ENCODE peak calls at places on chromosomes 4 and X, in five cellular contexts. U, X, B, C and K are unnamed samples.

GRCh38 chr4:106266201-106266600 is 49.8 kb downstream of the TBCK start:
- DNase-seq in U (no peak), X (no peak), B (peak), C (no peak), K (no peak)

GRCh38 chr4:90069151-90069550 is 58.0 kb upstream of the CCSER1 start:
- DNase-seq in U (no peak), X (no peak), B (no peak), C (no peak), K (no peak)

GRCh38 chr4:4334798-4335520 is 44.9 kb downstream of the ZBTB49 start:
- DNase-seq in U (no peak), X (peak), B (peak), C (peak), K (peak)

GRCh38 chr4:4225915-4226605 is 669 bp downstream of the OTOP1 start:
- DNase-seq in U (no peak), X (no peak), B (no peak), C (no peak), K (no peak)

GRCh38 chr4:16290681-16291420 is 64.6 kb upstream of the TAPT1 start:
- DNase-seq in U (no peak), X (no peak), B (no peak), C (no peak), K (no peak)

GRCh38 chr4:53162926-53163325 is 202.9 kb downstream of the SCFD2 start:
- DNase-seq in U (no peak), X (no peak), B (no peak), C (no peak), K (no peak)

GRCh38 chrX:96314974-96315373 is 369.7 kb upstream of the DIAPH2 start:
- DNase-seq in U (no peak), X (no peak), B (peak), C (no peak), K (peak)

GRCh38 chrX:19744231-19744630 is 143.2 kb downstream of the SH3KBP1 start:
- DNase-seq in U (no peak), X (no peak), B (no peak), C (no peak), K (no peak)

GRCh38 chr4:25031077-25031606 is 396 bp upstream of the LGI2 start:
- DNase-seq in U (no peak), X (no peak), B (no peak), C (peak), K (no peak)

GRCh38 chrX:1598876-1599790 is 7.7 kb downstream of the AKAP17A start:
- DNase-seq in U (peak), X (no peak), B (no peak), C (no peak), K (no peak)

GRCh38 chr4:2402453-2402852 is 16.0 kb downstream of the ZFYVE28 start:
- DNase-seq in U (no peak), X (no peak), B (no peak), C (no peak), K (no peak)

GRCh38 chr4:67603310-67604028 is 44.9 kb downstream of the STAP1 start:
- DNase-seq in U (no peak), X (no peak), B (no peak), C (no peak), K (no peak)

GRCh38 chr4:181939199-181939945 is 303.8 kb upstream of the TENM3 start:
- DNase-seq in U (no peak), X (no peak), B (peak), C (no peak), K (no peak)

GRCh38 chrX:54423161-54423888 is 16.9 kb upstream of the TSR2 start:
- DNase-seq in U (no peak), X (no peak), B (no peak), C (no peak), K (no peak)

GRCh38 chrX:153702350-153703035 is 14.8 kb downstream of the SLC6A8 start:
- DNase-seq in U (no peak), X (no peak), B (no peak), C (no peak), K (no peak)

GRCh38 chrX:153697924-153698865 is 10.5 kb downstream of the SLC6A8 start:
- DNase-seq in U (no peak), X (no peak), B (no peak), C (no peak), K (no peak)

GRCh38 chrX:153701706-153702105 is 14.0 kb downstream of the SLC6A8 start:
- DNase-seq in U (no peak), X (no peak), B (no peak), C (no peak), K (no peak)

GRCh38 chrX:153700967-153701366 is 13.2 kb downstream of the SLC6A8 start:
- DNase-seq in U (no peak), X (no peak), B (no peak), C (no peak), K (no peak)

GRCh38 chrX:153700376-153700945 is 12.7 kb downstream of the SLC6A8 start:
- DNase-seq in U (no peak), X (no peak), B (no peak), C (no peak), K (no peak)
- H3K27ac ChIP-seq in U (peak), X (peak), B (no peak), C (no peak), K (no peak)

GRCh38 chr4:13546374-13546854 is 2.1 kb upstream of the NKX3-2 start:
- DNase-seq in U (no peak), X (no peak), B (no peak), C (no peak), K (no peak)
- H3K27ac ChIP-seq in U (no peak), X (no peak), B (no peak), C (no peak), K (no peak)

DNA sequence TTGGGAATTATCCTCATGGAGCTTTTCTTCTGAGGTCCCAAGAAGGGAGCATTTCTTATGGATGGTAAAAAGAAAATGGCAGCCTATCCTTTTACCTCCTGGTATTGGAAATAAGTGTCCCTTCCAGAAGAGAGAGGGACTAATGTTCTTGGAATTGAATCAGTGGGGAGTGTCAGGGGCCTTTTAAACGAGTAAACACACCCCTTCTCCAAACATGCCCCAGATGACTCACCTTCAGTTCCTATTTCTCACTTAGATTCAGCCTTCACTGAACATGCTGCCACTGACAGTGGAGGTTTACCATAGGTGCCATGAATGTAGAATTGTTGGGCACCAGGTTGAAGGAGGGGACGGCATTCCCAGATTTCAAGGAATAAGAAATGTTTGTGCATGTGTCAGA is 19.0 kb downstream of the MAGEC2 start:
- DNase-seq in U (no peak), X (no peak), B (no peak), C (no peak), K (no peak)
- H3K27ac ChIP-seq in U (no peak), X (no peak), B (no peak), C (no peak), K (no peak)

DNA sequence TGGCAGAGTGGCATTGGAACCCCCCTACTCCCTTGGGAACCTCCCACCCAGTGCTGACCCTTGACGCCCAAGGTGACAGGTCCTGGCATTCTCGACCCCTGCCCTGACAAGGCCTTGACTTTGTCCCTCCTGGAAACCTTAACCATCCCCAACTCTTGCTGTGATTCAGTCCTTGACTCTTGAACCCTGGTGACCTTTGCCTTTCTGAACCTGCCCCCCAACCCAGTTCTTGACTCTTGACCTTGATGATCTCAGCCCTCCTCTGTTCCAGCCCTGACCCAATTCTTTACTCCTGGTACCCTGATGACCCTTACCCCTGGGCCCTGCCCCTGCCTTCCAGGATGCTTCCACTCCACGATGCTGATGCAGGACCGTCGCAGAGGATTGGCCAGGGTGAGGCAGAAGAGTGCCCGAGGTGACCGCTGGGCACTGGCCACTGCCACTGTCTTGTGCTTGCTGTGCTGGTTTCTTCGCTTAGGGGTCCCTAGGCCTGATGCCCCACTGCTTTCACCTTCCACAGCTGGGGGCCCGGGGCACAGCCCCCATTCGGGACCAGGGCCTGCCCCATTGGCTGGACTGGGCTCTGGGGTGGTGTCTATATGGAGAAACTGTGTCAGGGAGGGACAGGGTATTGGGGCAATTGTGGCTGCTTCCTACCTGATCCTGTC is 1.7 kb downstream of the CACNA1F start:
- DNase-seq in U (no peak), X (no peak), B (no peak), C (peak), K (no peak)
- H3K27ac ChIP-seq in U (no peak), X (no peak), B (no peak), C (no peak), K (no peak)

GRCh38 chrX:38086451-38087215 is 80.3 kb downstream of the SYTL5 start:
- DNase-seq in U (no peak), X (no peak), B (no peak), C (no peak), K (no peak)

GRCh38 chrX:38080808-38081207 is 74.5 kb downstream of the SYTL5 start:
- DNase-seq in U (no peak), X (no peak), B (no peak), C (no peak), K (no peak)

GRCh38 chrX:38087594-38087993 is 81.2 kb downstream of the SYTL5 start:
- DNase-seq in U (no peak), X (no peak), B (no peak), C (no peak), K (no peak)

GRCh38 chrX:38085797-38086196 is 79.4 kb downstream of the SYTL5 start:
- DNase-seq in U (no peak), X (no peak), B (no peak), C (no peak), K (no peak)

GRCh38 chrX:38081926-38082708 is 75.8 kb downstream of the SYTL5 start:
- DNase-seq in U (no peak), X (no peak), B (no peak), C (no peak), K (no peak)
- H3K27ac ChIP-seq in U (no peak), X (peak), B (no peak), C (no peak), K (no peak)

GRCh38 chrX:125977851-125978250 is 188.2 kb downstream of the DCAF12L2 start:
- DNase-seq in U (no peak), X (no peak), B (no peak), C (no peak), K (no peak)
- H3K27ac ChIP-seq in U (no peak), X (no peak), B (no peak), C (no peak), K (no peak)

GRCh38 chr4:158781963-158782362 is 13.1 kb downstream of the FNIP2 start:
- DNase-seq in U (no peak), X (no peak), B (no peak), C (no peak), K (no peak)
- H3K27ac ChIP-seq in U (no peak), X (peak), B (peak), C (no peak), K (no peak)

DNA sequence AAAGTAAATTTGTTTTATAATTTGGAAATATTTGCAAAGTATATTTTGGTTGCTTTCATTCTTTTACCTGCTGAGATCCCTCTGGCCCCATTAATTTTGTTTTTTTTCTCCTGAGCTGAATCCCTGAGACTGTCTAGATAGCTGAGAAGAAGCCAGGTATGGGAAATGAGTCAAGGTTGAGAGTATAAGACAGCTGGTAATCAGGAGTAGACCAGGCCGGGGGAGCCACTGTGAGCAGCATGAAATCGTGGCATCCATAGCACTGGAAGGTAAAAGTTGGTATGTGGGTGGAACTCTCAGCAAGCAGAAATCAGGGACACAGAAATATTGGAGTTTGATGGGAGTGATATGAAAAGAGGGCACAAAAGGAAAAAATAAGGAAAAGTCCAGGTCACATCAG is 164.5 kb downstream of the FHIP1A start:
- DNase-seq in U (no peak), X (no peak), B (no peak), C (no peak), K (no peak)
- H3K27ac ChIP-seq in U (no peak), X (peak), B (no peak), C (no peak), K (no peak)